ENCODE peak calls at places on chromosomes 7 and 10, in six cellular contexts. H is endodermal cell; Z is mesendoderm; V is CD8-positive, alpha-beta T cell; J is cardiac muscle cell; E is OCI-LY7. X is an unnamed sample. For H3K4me1, the result is how much of the 10 kb centered on the place peaks cover.

GRCh38 chr7:132232394-132232793 is 343.9 kb downstream of the PLXNA4 start:
- DNase-seq in H (no peak), Z (no peak), V (no peak), J (no peak), E (no peak), X (no peak)

GRCh38 chr10:24872790-24873182 is 79.6 kb downstream of the PRTFDC1 start:
- DNase-seq in H (no peak), Z (no peak), V (no peak), J (no peak), E (no peak), X (no peak)

GRCh38 chr10:105063796-105064195 is 422.7 kb downstream of the SORCS3 start:
- DNase-seq in H (peak), Z (peak), V (no peak), J (no peak), E (peak), X (peak)

GRCh38 chr7:20797174-20798080 is 10.7 kb upstream of the SP8 start:
- DNase-seq in H (peak), Z (peak), V (no peak), J (no peak), E (no peak), X (no peak)

GRCh38 chr7:48224042-48224441 is 52.8 kb downstream of the ABCA13 start:
- DNase-seq in H (no peak), Z (no peak), V (no peak), J (no peak), E (no peak), X (no peak)

GRCh38 chr7:131843862-131844261 is 287.4 kb upstream of the PODXL start:
- DNase-seq in H (no peak), Z (no peak), V (no peak), J (peak), E (no peak), X (peak)

GRCh38 chr10:102335184-102335583 is 60.3 kb upstream of the NFKB2 start:
- DNase-seq in H (no peak), Z (no peak), V (no peak), J (peak), E (no peak), X (no peak)

GRCh38 chr10:130427216-130427722 is 291.1 kb downstream of the GLRX3 start:
- DNase-seq in H (no peak), Z (no peak), V (no peak), J (no peak), E (no peak), X (no peak)

GRCh38 chr7:35605760-35606159 is 89.2 kb downstream of the HERPUD2 start:
- DNase-seq in H (no peak), Z (no peak), V (no peak), J (peak), E (no peak), X (no peak)

GRCh38 chr7:45980181-45980905 is 59.3 kb upstream of the IGFBP3 start:
- DNase-seq in H (peak), Z (peak), V (no peak), J (peak), E (no peak), X (no peak)

GRCh38 chr10:113854019-113854756 is at the start of the genes DCLRE1A and NHLRC2:
- DNase-seq in H (peak), Z (peak), V (peak), J (peak), E (peak), X (peak)

GRCh38 chr10:61841338-61841875 is 60.1 kb upstream of the ARID5B start:
- DNase-seq in H (no peak), Z (no peak), V (no peak), J (no peak), E (no peak), X (no peak)

GRCh38 chr7:86778271-86778670 is 134.6 kb downstream of the GRM3 start:
- DNase-seq in H (no peak), Z (no peak), V (no peak), J (no peak), E (no peak), X (no peak)

GRCh38 chr10:103803941-103804340 is 51.4 kb downstream of the SH3PXD2A start:
- DNase-seq in H (no peak), Z (peak), V (no peak), J (no peak), E (no peak), X (peak)

GRCh38 chr10:103804866-103805265 is 50.5 kb downstream of the SH3PXD2A start:
- DNase-seq in H (no peak), Z (peak), V (no peak), J (no peak), E (no peak), X (peak)

GRCh38 chr10:103802081-103802480 is 53.3 kb downstream of the SH3PXD2A start:
- DNase-seq in H (no peak), Z (no peak), V (no peak), J (no peak), E (no peak), X (no peak)

GRCh38 chr10:103800789-103801540 is 54.4 kb downstream of the SH3PXD2A start:
- DNase-seq in H (no peak), Z (peak), V (peak), J (no peak), E (no peak), X (no peak)

GRCh38 chr10:103802637-103803353 is 52.6 kb downstream of the SH3PXD2A start:
- DNase-seq in H (no peak), Z (no peak), V (no peak), J (no peak), E (no peak), X (no peak)
- H3K4me1 ChIP-seq in H (under half), Z (under half), V (under half), J (under half), E (under half), X (under half)

GRCh38 chr7:107785170-107785569 is 17.9 kb downstream of the SLC26A3 start:
- DNase-seq in H (no peak), Z (no peak), V (no peak), J (no peak), E (no peak), X (no peak)
- H3K4me1 ChIP-seq in H (under half), Z (under half), V (under half), J (under half), E (under half), X (under half)

GRCh38 chr7:44748948-44749731 is 493 bp downstream of the ZMIZ2 start:
- DNase-seq in H (peak), Z (no peak), V (no peak), J (no peak), E (peak), X (no peak)

GRCh38 chr7:44752822-44753221 is 4.2 kb downstream of the ZMIZ2 start:
- DNase-seq in H (no peak), Z (no peak), V (no peak), J (no peak), E (no peak), X (no peak)

GRCh38 chr7:44750424-44750823 is 1.8 kb downstream of the ZMIZ2 start:
- DNase-seq in H (no peak), Z (no peak), V (no peak), J (no peak), E (no peak), X (no peak)

GRCh38 chr7:44749992-44750391 is 1.3 kb downstream of the ZMIZ2 start:
- DNase-seq in H (no peak), Z (no peak), V (no peak), J (no peak), E (no peak), X (no peak)

DNA sequence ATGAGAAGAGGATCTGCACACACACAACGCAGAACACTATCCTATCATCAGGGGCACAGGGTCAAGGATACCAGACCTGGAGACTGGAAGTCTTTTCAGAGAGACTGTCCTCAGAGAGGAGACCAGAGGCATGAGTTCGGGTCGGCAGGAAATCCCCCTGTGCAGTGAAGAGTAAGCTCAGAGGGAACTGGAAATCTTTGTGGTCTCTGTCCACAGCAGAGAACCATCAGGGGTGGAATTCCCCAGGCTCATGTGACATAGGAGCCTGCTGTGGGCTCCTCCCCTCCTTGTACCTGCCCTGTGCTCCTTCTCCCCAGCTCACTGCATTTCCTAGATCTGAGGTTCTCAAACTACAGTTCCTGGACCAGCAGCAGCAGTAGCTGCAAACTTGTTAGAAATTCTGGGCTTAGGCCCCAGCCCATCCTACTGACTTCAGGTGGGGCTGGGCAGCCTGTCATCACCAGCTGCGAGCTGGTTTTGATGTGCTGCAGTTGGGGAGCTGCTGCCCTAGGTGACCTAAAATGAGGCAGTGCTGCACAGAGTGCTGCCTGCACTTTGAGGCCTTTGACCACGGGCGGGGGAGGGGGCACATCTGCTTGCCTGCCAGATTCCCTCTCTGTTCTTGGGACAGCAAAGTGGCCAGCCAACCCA is 2.4 kb downstream of the ZMIZ2 start:
- DNase-seq in H (peak), Z (no peak), V (peak), J (no peak), E (peak), X (no peak)
- H3K4me1 ChIP-seq in H (under half), Z (under half), V (under half), J (under half), E (under half), X (under half)

GRCh38 chr7:1459930-1460756 is 873 bp upstream of the MICALL2 start:
- DNase-seq in H (no peak), Z (no peak), V (no peak), J (peak), E (no peak), X (no peak)

GRCh38 chr7:1457059-1457948 is 2.0 kb downstream of the MICALL2 start:
- DNase-seq in H (no peak), Z (no peak), V (no peak), J (no peak), E (no peak), X (no peak)

GRCh38 chr7:1458676-1459511 is at the start of gene MICALL2:
- DNase-seq in H (peak), Z (peak), V (no peak), J (peak), E (peak), X (peak)

GRCh38 chr7:1459512-1459892 is 232 bp upstream of the MICALL2 start:
- DNase-seq in H (peak), Z (peak), V (peak), J (peak), E (peak), X (peak)

DNA sequence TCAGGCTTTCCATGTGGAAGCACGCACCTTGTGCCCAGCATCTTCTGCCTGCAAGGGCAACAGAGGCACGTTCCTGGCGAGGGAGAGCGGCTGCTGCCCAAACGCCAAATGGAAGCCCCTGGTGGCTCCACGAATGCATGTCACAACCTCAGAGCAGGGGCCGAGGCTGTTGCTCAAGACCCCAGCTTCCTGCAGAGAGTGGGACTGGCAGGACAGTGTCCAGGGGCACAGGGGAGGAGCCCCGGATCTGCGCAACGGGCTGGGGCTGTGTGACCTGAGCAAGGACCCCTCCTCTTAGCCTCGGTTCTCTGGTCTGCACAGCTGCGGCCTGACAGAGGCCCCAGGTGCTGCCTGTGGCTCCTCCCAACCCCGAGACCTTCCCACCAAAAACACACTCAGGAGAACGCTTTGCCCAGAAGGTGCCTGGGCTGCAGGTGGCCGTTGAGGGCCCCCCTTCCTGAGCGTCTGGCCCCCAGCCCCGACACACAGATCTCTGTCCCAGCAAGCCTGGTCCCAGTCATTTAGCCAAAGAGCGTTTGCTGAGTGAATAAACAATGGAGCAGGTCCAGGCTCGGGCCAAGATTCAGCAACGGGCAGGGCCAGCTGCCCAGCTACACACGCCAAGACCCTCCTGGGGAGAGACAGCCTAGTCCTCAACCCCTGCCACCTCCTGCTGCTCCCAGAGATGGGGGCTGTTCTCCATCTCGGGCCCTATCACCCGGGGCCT is 1.2 kb downstream of the MICALL2 start:
- DNase-seq in H (peak), Z (no peak), V (no peak), J (peak), E (no peak), X (no peak)
- H3K4me1 ChIP-seq in H (under half), Z (under half), V (under half), J (under half), E (under half), X (under half)

GRCh38 chr10:64036306-64036930 is 515.2 kb downstream of the REEP3 start:
- DNase-seq in H (no peak), Z (no peak), V (no peak), J (peak), E (no peak), X (no peak)

GRCh38 chr10:64039208-64039607 is 518.0 kb downstream of the REEP3 start:
- DNase-seq in H (no peak), Z (no peak), V (no peak), J (no peak), E (no peak), X (no peak)

GRCh38 chr10:64038097-64038496 is 516.9 kb downstream of the REEP3 start:
- DNase-seq in H (no peak), Z (no peak), V (no peak), J (no peak), E (no peak), X (no peak)

GRCh38 chr10:64033710-64034109 is 512.5 kb downstream of the REEP3 start:
- DNase-seq in H (no peak), Z (no peak), V (no peak), J (no peak), E (no peak), X (no peak)

GRCh38 chr10:64036996-64037666 is 515.9 kb downstream of the REEP3 start:
- DNase-seq in H (no peak), Z (no peak), V (no peak), J (no peak), E (no peak), X (no peak)
- H3K4me1 ChIP-seq in H (under half), Z (under half), V (under half), J (under half), E (under half), X (under half)

DNA sequence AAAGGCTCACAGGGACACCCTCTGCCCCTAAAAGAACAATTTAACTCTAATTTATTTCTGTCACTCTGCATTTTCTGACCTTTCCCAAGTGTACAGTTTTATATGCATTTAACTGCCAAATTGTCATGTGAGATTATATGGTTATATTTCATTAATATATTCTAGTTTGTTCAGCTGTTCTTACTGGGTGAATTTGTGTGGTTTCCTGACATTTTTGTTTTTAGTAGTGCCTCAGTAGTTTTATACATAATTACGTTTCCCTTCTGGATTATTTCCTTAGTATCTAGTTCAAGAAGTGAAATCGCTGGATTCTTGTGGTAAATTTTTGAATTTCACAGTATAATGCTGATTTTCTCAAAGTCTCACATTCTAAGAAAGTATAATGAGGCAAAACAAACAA is 41.3 kb downstream of the EGFR start:
- DNase-seq in H (no peak), Z (no peak), V (no peak), J (no peak), E (no peak), X (no peak)
- H3K4me1 ChIP-seq in H (under half), Z (under half), V (under half), J (under half), E (under half), X (under half)

DNA sequence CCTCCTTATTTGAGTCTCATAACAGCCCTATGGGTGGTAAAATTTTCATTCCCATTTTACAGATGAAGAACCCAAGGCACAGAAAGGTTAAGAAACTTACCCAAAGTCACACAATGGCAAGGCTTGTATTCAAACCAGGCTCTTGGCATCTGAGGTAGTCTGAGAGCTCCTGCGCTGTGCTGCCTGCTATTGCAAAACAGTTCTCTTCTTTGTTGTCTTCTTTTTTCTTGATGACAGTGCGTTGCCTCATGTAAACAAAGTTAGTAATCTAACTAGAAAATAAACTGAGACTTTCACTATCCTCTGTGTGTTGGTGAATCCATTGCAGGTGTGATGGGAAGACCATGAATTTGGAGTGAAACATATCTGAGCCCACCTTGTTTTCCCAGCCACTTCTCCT is 240.8 kb downstream of the PTEN start:
- DNase-seq in H (no peak), Z (no peak), V (no peak), J (no peak), E (no peak), X (no peak)
- H3K4me1 ChIP-seq in H (under half), Z (under half), V (under half), J (under half), E (half or more), X (under half)

DNA sequence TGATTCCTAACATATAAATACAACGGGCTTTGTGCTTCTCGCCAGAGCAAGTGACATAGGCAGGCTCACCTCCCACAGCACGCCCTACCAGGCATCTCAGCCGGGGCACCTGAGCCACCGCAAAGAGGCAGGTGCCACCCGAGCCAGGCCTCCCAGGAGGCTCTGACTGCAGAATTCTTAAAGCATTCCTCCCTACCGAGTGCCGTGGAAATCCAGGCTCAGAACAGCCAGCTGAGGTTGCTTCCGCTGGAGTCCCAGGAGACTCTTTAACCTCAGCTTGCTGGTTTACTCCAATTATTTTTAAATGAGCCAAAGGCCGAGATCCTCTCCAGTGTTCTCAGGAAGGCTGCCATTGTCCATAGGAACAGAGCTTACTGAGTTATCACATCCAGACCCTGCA is 206.5 kb downstream of the USP6NL start:
- DNase-seq in H (peak), Z (no peak), V (no peak), J (peak), E (no peak), X (peak)
- H3K4me1 ChIP-seq in H (under half), Z (under half), V (half or more), J (under half), E (under half), X (under half)

GRCh38 chr10:103841519-103841918 is 13.9 kb downstream of the SH3PXD2A start:
- DNase-seq in H (no peak), Z (no peak), V (no peak), J (no peak), E (no peak), X (no peak)
- H3K4me1 ChIP-seq in H (under half), Z (under half), V (under half), J (half or more), E (under half), X (half or more)

X was measured in A673.